ENCODE peak calls at places on chromosome 22, in nine cellular contexts. G is left cardiac atrium; X is MV-4-11; P is effector memory CD8-positive, alpha-beta T cell; W is T-helper 2 cell; M is aorta; K is HEK293T; C is NCI-H1417; H is glutamatergic neuron. S is an unnamed sample.

GRCh38 chr22:40044870-40045834 is 50.4 kb downstream of the FAM83F start:
- DNase-seq in M (peak; percentile 68), K (peak; percentile 66), H (peak; percentile 62), G (peak; percentile 63), C (peak; percentile 62), P (peak; percentile 74), W (peak; percentile 56), X (no peak), S (peak; percentile 9)

GRCh38 chr22:37095113-37095512 is 14.4 kb downstream of the TMPRSS6 start:
- DNase-seq in W (peak; percentile 60), X (no peak), G (no peak), P (no peak), M (no peak), C (no peak), H (no peak), K (no peak), S (no peak)

GRCh38 chr22:42688241-42688913 is 32.3 kb downstream of the A4GALT start:
- DNase-seq in G (peak; percentile 92), P (no peak), C (peak; percentile 35), M (peak; percentile 91), W (no peak), X (no peak), H (peak; percentile 88), K (peak; percentile 84), S (peak; percentile 30)

GRCh38 chr22:50471197-50471847 is 3.5 kb downstream of the SBF1 start:
- DNase-seq in P (no peak), G (no peak), X (no peak), M (no peak), H (no peak), C (no peak), W (no peak), K (no peak), S (no peak)

GRCh38 chr22:45442120-45442519 is 28.6 kb downstream of the RIBC2 start:
- DNase-seq in X (no peak), W (no peak), M (no peak), K (no peak), H (no peak), G (no peak), P (no peak), C (no peak), S (no peak)

GRCh38 chr22:23536821-23537345 is 43.2 kb downstream of the IGLL1 start:
- DNase-seq in P (no peak), W (no peak), X (no peak), M (peak; percentile 15), K (no peak), G (no peak), H (no peak), C (no peak), S (no peak)

GRCh38 chr22:42116848-42117424 is 13.7 kb downstream of the CYP2D6 start:
- DNase-seq in H (no peak), X (no peak), K (no peak), W (no peak), G (no peak), P (no peak), M (no peak), C (no peak), S (no peak)

GRCh38 chr22:38312261-38312800 is 4.9 kb downstream of the CSNK1E start:
- DNase-seq in C (no peak), P (no peak), H (no peak), M (no peak), G (no peak), W (no peak), X (no peak), K (no peak), S (no peak)

GRCh38 chr22:38638216-38638615 is 18.0 kb downstream of the FAM227A start:
- DNase-seq in M (no peak), K (peak; percentile 4), P (no peak), G (no peak), C (no peak), X (no peak), H (no peak), W (no peak), S (no peak)

GRCh38 chr22:17476838-17477237 is 86.5 kb upstream of the SLC25A18 start:
- DNase-seq in P (no peak), M (no peak), W (no peak), G (no peak), H (no peak), C (no peak), X (no peak), K (no peak), S (no peak)

GRCh38 chr22:36946436-36947158 is 33.2 kb downstream of the CSF2RB start:
- DNase-seq in K (no peak), X (peak; percentile 17), C (no peak), P (no peak), W (no peak), M (no peak), G (no peak), H (no peak), S (no peak)

GRCh38 chr22:38467904-38468760 is at the start of gene KDELR3:
- DNase-seq in G (peak; percentile 84), C (peak; percentile 15), M (peak; percentile 79), H (no peak), P (peak; percentile 22), W (peak; percentile 36), K (peak; percentile 84), X (no peak), S (no peak)

GRCh38 chr22:35627267-35628041 is 10.3 kb upstream of the MB start:
- DNase-seq in H (peak; percentile 46), K (peak; percentile 55), M (peak; percentile 87), C (peak; percentile 35), W (peak; percentile 28), G (peak; percentile 87), P (peak; percentile 25), X (no peak), S (peak; percentile 64)

GRCh38 chr22:38243007-38243775 is 29.6 kb downstream of the TMEM184B start:
- DNase-seq in G (no peak), P (no peak), W (no peak), K (no peak), X (no peak), H (no peak), C (peak; percentile 88), M (no peak), S (peak; percentile 80)

GRCh38 chr22:22753526-22754267 is 109.3 kb downstream of the GGTLC2 start:
- DNase-seq in C (peak; percentile 28), H (peak; percentile 83), G (no peak), W (peak; percentile 67), P (peak; percentile 76), K (peak; percentile 88), X (peak; percentile 64), M (peak; percentile 67), S (peak; percentile 54)

GRCh38 chr22:20009018-20009482 is 7.6 kb downstream of the ARVCF start:
- DNase-seq in M (peak; percentile 40), K (no peak), W (no peak), G (no peak), P (no peak), X (no peak), H (peak; percentile 13), C (no peak), S (no peak)

GRCh38 chr22:19062139-19062789 is 59.9 kb downstream of the DGCR2 start:
- DNase-seq in G (no peak), C (no peak), H (no peak), M (no peak), K (no peak), X (no peak), W (no peak), P (no peak), S (no peak)

GRCh38 chr22:49838771-49839717 is 11.4 kb upstream of the BRD1 start:
- DNase-seq in C (no peak), G (no peak), X (no peak), K (peak; percentile 30), W (peak; percentile 76), M (peak; percentile 46), H (no peak), P (peak; percentile 89), S (no peak)

GRCh38 chr22:42799061-42799460 is 58.0 kb downstream of the ARFGAP3 start:
- DNase-seq in C (no peak), G (no peak), P (no peak), K (no peak), M (no peak), X (no peak), H (no peak), W (no peak), S (no peak)

GRCh38 chr22:25514436-25514835 is 50.0 kb upstream of the GRK3 start:
- DNase-seq in M (no peak), P (no peak), K (no peak), W (no peak), X (no peak), C (no peak), H (no peak), G (no peak), S (peak; percentile 31)

GRCh38 chr22:50399751-50400331 is 56.7 kb downstream of the PPP6R2 start:
- DNase-seq in W (no peak), X (peak; percentile 83), G (peak; percentile 34), H (peak; percentile 80), C (no peak), K (peak; percentile 54), P (peak; percentile 5), M (peak; percentile 69), S (no peak)

GRCh38 chr22:43847376-43848289 is 14.7 kb downstream of the SULT4A1 start:
- DNase-seq in G (no peak), C (no peak), K (no peak), W (no peak), H (peak; percentile 13), P (no peak), X (no peak), M (no peak), S (no peak)

GRCh38 chr22:20563464-20563906 is 56.1 kb downstream of the MED15 start:
- DNase-seq in X (no peak), C (no peak), M (no peak), W (no peak), H (no peak), K (no peak), G (no peak), P (no peak), S (no peak)

GRCh38 chr22:29207231-29207550 is 1.5 kb downstream of the EMID1 start:
- DNase-seq in H (no peak), K (no peak), C (no peak), G (no peak), M (no peak), X (no peak), P (no peak), W (no peak), S (no peak)

GRCh38 chr22:23361676-23362075 is 181.4 kb downstream of the BCR start:
- DNase-seq in M (no peak), X (no peak), G (no peak), K (no peak), C (no peak), H (no peak), W (no peak), P (no peak), S (no peak)

GRCh38 chr22:38273135-38273761 is 438 bp upstream of the TMEM184B start:
- DNase-seq in W (no peak), K (no peak), X (no peak), M (no peak), P (no peak), G (no peak), H (no peak), C (no peak), S (no peak)

GRCh38 chr22:39832627-39833074 is 60.9 kb downstream of the ENTHD1 start:
- DNase-seq in W (no peak), G (no peak), P (no peak), K (no peak), C (no peak), H (no peak), M (no peak), X (no peak), S (no peak)

GRCh38 chr22:37454857-37455686 is 27.8 kb upstream of the ELFN2 start:
- DNase-seq in P (no peak), X (peak; percentile 80), H (no peak), C (no peak), W (no peak), M (no peak), G (no peak), K (no peak), S (no peak)

GRCh38 chr22:23763579-23764331 is 965 bp downstream of the C22orf15 start:
- DNase-seq in M (peak; percentile 80), K (no peak), C (no peak), H (no peak), G (no peak), W (no peak), X (no peak), P (no peak), S (no peak)

GRCh38 chr22:46561435-46561905 is 24.1 kb upstream of the CELSR1 start:
- DNase-seq in M (peak; percentile 44), H (peak; percentile 65), W (no peak), P (no peak), X (peak; percentile 78), G (no peak), K (peak; percentile 75), C (no peak), S (no peak)

GRCh38 chr22:43424201-43424600 is 12.4 kb downstream of the MPPED1 start:
- DNase-seq in M (no peak), K (no peak), H (peak; percentile 9), X (no peak), C (no peak), G (no peak), W (no peak), P (no peak), S (no peak)

S was measured in NCI-H510A treated with DMSO at 0.1 percent for 48 hours.